ENCODE peak calls at places on chromosomes 2 and 18, in four cellular contexts. K is A549, X is HepG2, J is K562. Q is an unnamed sample.

GRCh38 chr2:121635371-121635770 is 13.9 kb downstream of the CLASP1 start:
- DNase-seq in K (no peak), X (no peak), J (no peak), Q (no peak)

GRCh38 chr2:54556659-54557121 is 100.6 kb downstream of the SPTBN1 start:
- DNase-seq in X (no peak), J (no peak), K (no peak), Q (no peak)

GRCh38 chr2:112220831-112221230 is 34.0 kb downstream of the ZC3H8 start:
- DNase-seq in X (no peak), K (no peak), J (no peak), Q (no peak)

GRCh38 chr2:217944923-217945322 is 57.9 kb downstream of the TNS1 start:
- DNase-seq in X (no peak), K (no peak), J (no peak), Q (no peak)

GRCh38 chr2:160142472-160142871 is 57.6 kb downstream of the ITGB6 start:
- DNase-seq in K (no peak), J (no peak), X (no peak), Q (no peak)

GRCh38 chr18:74083071-74083954 is 64.3 kb downstream of the FBXO15 start:
- DNase-seq in J (no peak), X (no peak), K (no peak), Q (no peak)

GRCh38 chr2:240224676-240225075 is 84.2 kb upstream of the OTOS start:
- DNase-seq in K (no peak), X (no peak), J (no peak), Q (no peak)

GRCh38 chr2:239470151-239470900 is 69.5 kb upstream of the HDAC4 start:
- DNase-seq in X (no peak), J (no peak), K (no peak), Q (no peak)

GRCh38 chr2:203394519-203395227 is 66.5 kb downstream of the ABI2 start:
- DNase-seq in K (peak; percentile 10), J (peak; percentile 17), X (no peak), Q (no peak)

GRCh38 chr2:210792000-210792399 is 235.6 kb downstream of the CPS1 start:
- DNase-seq in K (no peak), X (no peak), J (no peak), Q (no peak)

DNA sequence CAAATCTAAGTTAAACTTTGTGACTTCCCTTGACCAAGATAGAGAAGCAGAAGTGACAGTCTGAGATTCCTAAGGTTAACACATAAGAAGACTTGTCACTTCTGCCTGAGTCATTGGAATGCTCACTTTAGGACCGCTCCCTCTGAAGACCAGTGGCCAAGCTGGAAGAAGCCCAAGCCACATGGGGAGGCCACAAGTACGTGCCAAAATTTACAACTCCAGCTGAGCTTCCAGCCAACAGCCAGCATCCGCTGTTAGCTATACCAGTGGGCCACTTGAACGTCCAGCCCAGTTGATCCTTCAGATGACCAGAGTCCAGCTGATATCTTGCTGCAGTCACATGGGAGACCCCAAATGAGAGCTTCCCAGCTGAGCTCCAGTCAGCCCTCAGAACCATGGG is 18.1 kb upstream of the ANTXR1 start:
- DNase-seq in K (no peak), J (no peak), X (no peak), Q (no peak)
- TF ChIP-seq JUNB in K (no peak), J (no peak), X (no peak), Q (no peak)

GRCh38 chr2:28627722-28628480 is 123.7 kb upstream of the PPP1CB start:
- DNase-seq in X (no peak), J (no peak), K (no peak), Q (no peak)
- TF ChIP-seq MAX in X (no peak), J (no peak), K (no peak), Q (no peak)

GRCh38 chr2:13035866-13036265 is 319.1 kb downstream of the TRIB2 start:
- DNase-seq in K (no peak), X (no peak), J (no peak), Q (no peak)
- TF ChIP-seq JUNB in K (no peak), X (no peak), J (no peak), Q (no peak)

DNA sequence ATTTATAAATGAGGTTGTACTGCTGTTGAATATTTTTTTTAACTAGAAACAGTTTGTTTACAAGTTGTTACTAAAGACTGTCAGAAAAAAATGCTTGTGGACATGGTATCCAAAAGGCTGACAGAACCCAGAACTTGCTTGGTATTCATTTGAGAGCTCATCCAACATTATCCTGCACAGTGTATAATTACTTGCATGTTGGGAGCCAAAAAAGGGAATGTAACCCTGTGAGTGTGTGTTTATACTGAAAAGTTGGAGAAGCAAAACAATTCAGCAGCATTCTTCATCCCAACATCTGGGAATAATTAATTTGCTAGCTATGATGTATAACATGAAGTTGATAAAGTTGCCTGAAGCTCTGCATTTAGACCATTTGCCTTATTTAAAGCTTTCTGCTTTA is 42.1 kb upstream of the EHBP1 start:
- DNase-seq in X (no peak), K (no peak), J (no peak), Q (no peak)
- TF ChIP-seq MAX in X (no peak), K (no peak), J (no peak), Q (no peak)

GRCh38 chr2:24024018-24024417 is 14.1 kb downstream of the MFSD2B start:
- DNase-seq in J (no peak), K (peak; percentile 62), X (peak; percentile 50), Q (no peak)

GRCh38 chr2:24019729-24020128 is 9.8 kb downstream of the MFSD2B start:
- DNase-seq in X (no peak), K (no peak), J (no peak), Q (no peak)

GRCh38 chr2:24022975-24023575 is 13.2 kb downstream of the MFSD2B start:
- DNase-seq in J (no peak), X (no peak), K (no peak), Q (no peak)

GRCh38 chr2:24022324-24022974 is 12.6 kb downstream of the MFSD2B start:
- DNase-seq in J (no peak), X (peak; percentile 79), K (no peak), Q (no peak)

GRCh38 chr2:24021122-24021998 is 11.5 kb downstream of the MFSD2B start:
- DNase-seq in X (peak; percentile 61), J (peak; percentile 55), K (peak; percentile 35), Q (no peak)
- TF ChIP-seq JUNB in X (no peak), J (no peak), K (no peak), Q (no peak)

DNA sequence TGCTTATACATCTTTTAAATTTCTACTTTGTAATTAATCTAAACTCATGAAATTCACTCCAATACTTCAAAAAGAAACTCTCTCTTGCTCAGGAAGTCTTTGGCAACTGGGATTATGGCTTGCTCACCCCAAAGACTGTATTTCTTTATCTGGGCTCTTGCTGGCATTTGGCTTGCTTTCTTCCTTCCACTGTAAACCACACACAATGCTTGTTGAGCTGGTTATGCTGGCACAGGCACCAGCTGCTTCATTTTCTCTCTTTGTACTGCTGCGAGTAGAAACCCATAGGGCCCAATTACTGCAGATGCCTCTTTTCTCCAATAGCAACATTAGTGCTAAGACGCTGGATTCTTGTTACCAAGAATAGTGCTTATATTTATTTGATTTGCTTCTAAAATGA is 51.4 kb downstream of the SLC38A11 start:
- DNase-seq in K (no peak), J (no peak), X (no peak), Q (no peak)
- TF ChIP-seq MAX in K (no peak), J (no peak), X (no peak), Q (no peak)

GRCh38 chr2:195238366-195238765 is 418.7 kb upstream of the SLC39A10 start:
- DNase-seq in J (no peak), K (no peak), X (no peak), Q (no peak)
- TF ChIP-seq JUNB in J (no peak), K (no peak), X (no peak), Q (no peak)

GRCh38 chr2:33497177-33497787 is 20.8 kb downstream of the RASGRP3 start:
- DNase-seq in K (no peak), J (no peak), X (no peak), Q (peak; percentile 92)
- TF ChIP-seq MAX in K (no peak), J (no peak), X (no peak), Q (no peak)

Q was measured in GM12878.